ENCODE peak calls at places on chromosome 15, in five cellular contexts. N, E, I, W and G are unnamed samples.

GRCh38 chr15:57444877-57445513 is 68.7 kb downstream of the CGNL1 start:
- DNase-seq in N (peak; percentile 56), E (no peak), I (no peak), W (no peak), G (peak; percentile 51)

GRCh38 chr15:32867313-32867626 is 149.5 kb downstream of the GREM1 start:
- DNase-seq in N (peak; percentile 95), E (no peak), I (no peak), W (no peak), G (no peak)

GRCh38 chr15:89009080-89009479 is 79.2 kb upstream of the ABHD2 start:
- DNase-seq in N (no peak), E (no peak), I (no peak), W (no peak), G (no peak)

GRCh38 chr15:92155941-92156340 is 237.7 kb upstream of the ST8SIA2 start:
- DNase-seq in N (no peak), E (no peak), I (no peak), W (no peak), G (no peak)

GRCh38 chr15:73009306-73010091 is 42.8 kb upstream of the NEO1 start:
- DNase-seq in N (no peak), E (no peak), I (no peak), W (no peak), G (no peak)

GRCh38 chr15:55873024-55873745 is 120.2 kb downstream of the NEDD4 start:
- DNase-seq in N (peak; percentile 39), E (no peak), I (no peak), W (no peak), G (peak; percentile 44)

GRCh38 chr15:96343529-96344072 is 13.1 kb downstream of the NR2F2 start:
- DNase-seq in N (peak; percentile 29), E (no peak), I (no peak), W (no peak), G (no peak)

GRCh38 chr15:20346082-20346805 is 195.4 kb downstream of the GOLGA6L6 start:
- DNase-seq in N (no peak), E (no peak), I (no peak), W (no peak), G (no peak)

GRCh38 chr15:59555696-59556095 is 55.9 kb upstream of the GCNT3 start:
- DNase-seq in N (peak; percentile 10), E (no peak), I (no peak), W (no peak), G (no peak)

GRCh38 chr15:73849641-73850040 is 23.7 kb upstream of the TBC1D21 start:
- DNase-seq in N (no peak), E (no peak), I (no peak), W (no peak), G (no peak)

GRCh38 chr15:67171471-67171870 is 83.0 kb downstream of the AAGAB start:
- DNase-seq in N (no peak), E (no peak), I (no peak), W (no peak), G (no peak)

GRCh38 chr15:67175643-67176071 is 78.8 kb downstream of the AAGAB start:
- DNase-seq in N (no peak), E (no peak), I (no peak), W (no peak), G (no peak)

GRCh38 chr15:49877117-49877860 is 241.7 kb downstream of the ATP8B4 start:
- DNase-seq in N (peak; percentile 26), E (no peak), I (no peak), W (peak; percentile 32), G (no peak)

GRCh38 chr15:76330281-76330680 is 6.3 kb upstream of the ISL2 start:
- DNase-seq in N (peak; percentile 35), E (no peak), I (no peak), W (no peak), G (peak; percentile 78)

GRCh38 chr15:67080900-67081431 is 15.6 kb downstream of the SMAD3 start:
- DNase-seq in N (peak; percentile 90), E (no peak), I (peak; percentile 63), W (peak; percentile 46), G (no peak)

GRCh38 chr15:99706557-99707303 is 26.5 kb downstream of the LYSMD4 start:
- DNase-seq in N (no peak), E (peak; percentile 21), I (no peak), W (no peak), G (no peak)

GRCh38 chr15:99704444-99704838 is 28.8 kb downstream of the LYSMD4 start:
- DNase-seq in N (peak; percentile 80), E (peak; percentile 61), I (no peak), W (no peak), G (peak; percentile 75)

GRCh38 chr15:99708563-99708962 is 24.7 kb downstream of the LYSMD4 start:
- DNase-seq in N (peak; percentile 91), E (no peak), I (no peak), W (peak; percentile 72), G (no peak)

GRCh38 chr15:99709243-99709986 is 23.8 kb downstream of the LYSMD4 start:
- DNase-seq in N (no peak), E (no peak), I (no peak), W (no peak), G (no peak)

DNA sequence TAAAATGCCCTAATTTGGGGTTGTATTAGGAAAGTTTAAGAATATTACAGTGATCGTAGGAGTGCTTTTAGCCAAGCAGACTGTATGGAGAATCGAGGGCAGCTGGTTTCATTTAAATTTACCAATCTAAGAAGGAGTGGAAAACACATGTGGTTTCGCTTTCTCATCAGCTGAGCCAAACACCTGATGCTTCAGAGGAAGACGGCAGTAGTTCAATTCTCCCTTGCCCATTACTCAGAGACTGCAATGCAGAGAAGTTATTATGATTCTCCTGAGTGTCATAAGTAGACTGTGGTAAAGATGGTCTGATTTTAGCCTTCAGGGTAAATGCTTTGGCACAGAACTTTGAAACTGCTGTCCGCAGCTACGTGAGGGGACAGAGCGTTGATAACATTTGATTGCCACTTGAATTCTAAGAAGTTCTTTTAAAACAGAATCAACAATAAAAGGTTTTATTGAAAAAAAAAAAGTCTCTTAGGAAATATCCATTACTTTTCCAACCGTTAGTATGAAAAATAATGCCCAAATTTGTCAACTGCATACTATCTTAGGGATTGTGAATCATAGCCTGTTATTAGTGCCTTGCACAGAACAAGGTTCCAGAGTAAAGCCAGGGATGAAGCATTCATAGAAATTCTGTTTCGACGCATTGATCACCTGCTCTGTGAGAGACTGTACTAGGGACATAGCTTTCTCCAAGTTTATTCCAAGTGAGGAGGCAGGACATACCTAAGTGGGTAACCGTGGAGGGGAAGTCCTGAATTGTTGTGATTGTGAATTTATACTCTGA is 25.6 kb downstream of the LYSMD4 start:
- DNase-seq in N (peak; percentile 71), E (no peak), I (no peak), W (no peak), G (no peak)
- H3K4me1 ChIP-seq in N (peaks cover 16% of the 10 kb centered on the region), E (peaks cover 19% of the 10 kb centered on the region), I (no peaks in the 10 kb centered on the region), W (peaks cover 7% of the 10 kb centered on the region), G (peaks cover 16% of the 10 kb centered on the region)

GRCh38 chr15:41840673-41841072 is 2.0 kb downstream of the PLA2G4B start:
- DNase-seq in N (no peak), E (no peak), I (no peak), W (no peak), G (no peak)
- H3K36me3 ChIP-seq in N (no peaks in the 10 kb centered on the region), E (peaks cover 6% of the 10 kb centered on the region), I (peaks cover 84% of the 10 kb centered on the region), W (no peaks in the 10 kb centered on the region), G (no peaks in the 10 kb centered on the region)

DNA sequence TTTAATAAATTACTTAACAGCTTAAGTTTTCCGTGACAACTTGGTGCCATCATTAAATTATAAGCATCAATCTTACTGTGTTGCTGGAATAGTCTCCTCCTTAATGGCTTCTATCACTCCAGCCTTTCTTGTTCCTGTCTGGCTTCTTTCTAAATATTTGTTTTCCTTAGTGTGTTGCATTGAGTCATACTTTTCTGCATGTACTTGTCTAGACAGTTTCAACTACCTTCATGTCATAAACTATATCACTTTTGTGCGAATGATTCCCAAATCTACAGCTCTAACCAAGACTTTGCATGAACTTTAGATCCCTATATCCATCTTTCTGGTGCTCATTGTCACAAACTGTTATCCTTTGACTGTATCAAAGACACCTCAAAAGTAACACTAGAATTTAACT is 78.4 kb downstream of the AKAP13 start:
- DNase-seq in N (peak; percentile 29), E (no peak), I (no peak), W (no peak), G (no peak)
- H3K4me1 ChIP-seq in N (no peaks in the 10 kb centered on the region), E (peaks cover 6% of the 10 kb centered on the region), I (peaks cover 6% of the 10 kb centered on the region), W (no peaks in the 10 kb centered on the region), G (peaks cover 19% of the 10 kb centered on the region)

GRCh38 chr15:41072013-41072412 is 44.1 kb downstream of the INO80 start:
- DNase-seq in N (no peak), E (no peak), I (no peak), W (no peak), G (no peak)

GRCh38 chr15:41061667-41062066 is 54.4 kb downstream of the INO80 start:
- DNase-seq in N (no peak), E (no peak), I (no peak), W (no peak), G (no peak)

GRCh38 chr15:41066516-41066915 is 49.6 kb downstream of the INO80 start:
- DNase-seq in N (no peak), E (no peak), I (no peak), W (no peak), G (no peak)
- H3K36me3 ChIP-seq in N (peaks cover 9% of the 10 kb centered on the region), E (peaks cover 21% of the 10 kb centered on the region), I (peaks cover 71% of the 10 kb centered on the region), W (no peaks in the 10 kb centered on the region), G (peaks cover 73% of the 10 kb centered on the region)

DNA sequence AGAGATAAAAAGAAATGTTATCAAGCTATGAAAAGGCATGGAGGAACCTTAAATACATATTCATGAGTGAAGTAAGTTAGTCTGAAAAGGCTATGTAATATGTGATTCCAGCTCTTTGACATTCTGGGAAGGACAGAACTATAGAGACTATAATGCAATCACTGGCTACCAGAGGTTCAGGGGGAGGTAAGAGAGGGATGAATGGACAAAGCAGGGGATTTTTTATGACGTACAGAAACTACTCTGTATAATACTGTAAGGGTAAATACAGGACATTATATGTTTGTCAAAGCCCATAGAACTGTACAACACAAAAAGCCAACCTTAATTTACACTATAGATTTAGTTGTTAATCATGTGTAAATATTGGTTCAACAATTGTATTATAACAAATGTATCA is 46.1 kb downstream of the MCTP2 start:
- DNase-seq in N (no peak), E (no peak), I (no peak), W (no peak), G (no peak)
- H3K4me1 ChIP-seq in N (no peaks in the 10 kb centered on the region), E (peaks cover 16% of the 10 kb centered on the region), I (peaks cover 12% of the 10 kb centered on the region), W (no peaks in the 10 kb centered on the region), G (no peaks in the 10 kb centered on the region)

DNA sequence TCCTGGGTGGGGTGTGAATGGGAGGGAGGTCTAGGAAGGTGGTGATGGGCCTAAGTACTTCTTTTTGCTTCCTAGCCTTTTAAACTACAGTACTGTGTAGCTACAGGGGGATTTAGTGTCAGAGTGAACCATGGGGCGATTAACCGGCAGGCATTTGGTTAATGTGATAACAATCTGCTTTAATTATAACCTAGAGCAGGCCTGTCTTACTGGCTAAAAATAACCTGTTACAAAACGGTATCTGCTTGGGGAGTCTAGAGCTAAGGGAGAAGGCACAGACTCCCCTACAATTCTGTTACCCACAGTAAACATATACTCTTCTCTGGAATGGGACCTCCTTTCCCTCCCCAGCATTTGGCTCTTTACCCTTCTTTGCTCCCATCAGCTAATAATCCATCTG is 85.4 kb downstream of the RBPMS2 start:
- DNase-seq in N (no peak), E (no peak), I (no peak), W (no peak), G (no peak)
- H3K36me3 ChIP-seq in N (peaks cover 23% of the 10 kb centered on the region), E (peaks cover 43% of the 10 kb centered on the region), I (peaks cover 70% of the 10 kb centered on the region), W (no peaks in the 10 kb centered on the region), G (peaks cover 78% of the 10 kb centered on the region)

GRCh38 chr15:39188314-39188713 is 392.6 kb upstream of the THBS1 start:
- DNase-seq in N (peak; percentile 47), E (no peak), I (no peak), W (no peak), G (no peak)
- H3K4me1 ChIP-seq in N (peaks cover 3% of the 10 kb centered on the region), E (no peaks in the 10 kb centered on the region), I (no peaks in the 10 kb centered on the region), W (no peaks in the 10 kb centered on the region), G (peaks cover 9% of the 10 kb centered on the region)

GRCh38 chr15:28260722-28261121 is 61.3 kb downstream of the HERC2 start:
- DNase-seq in N (no peak), E (no peak), I (no peak), W (no peak), G (no peak)
- H3K36me3 ChIP-seq in N (peaks cover 10% of the 10 kb centered on the region), E (peaks cover 21% of the 10 kb centered on the region), I (peaks cover 43% of the 10 kb centered on the region), W (no peaks in the 10 kb centered on the region), G (peaks cover 28% of the 10 kb centered on the region)